ENCODE peak calls at places on chromosomes 4 and X, in seven cellular contexts. Y, A, B, T, O, P and W are unnamed samples.

GRCh38 chrX:68196939-68197791 is 236.1 kb downstream of the OPHN1 start:
- DNase-seq in Y (peak; percentile 55), A (no peak), B (peak; percentile 40), T (peak; percentile 63), O (no peak), P (peak; percentile 11), W (peak; percentile 26)

GRCh38 chr4:76982638-76983579 is 33.4 kb downstream of the SEPTIN11 start:
- DNase-seq in Y (no peak), A (no peak), B (no peak), T (peak; percentile 60), O (no peak), P (no peak), W (no peak)

GRCh38 chrX:87391742-87392141 is 125.9 kb upstream of the KLHL4 start:
- DNase-seq in Y (no peak), A (no peak), B (no peak), T (no peak), O (no peak), P (no peak), W (no peak)

GRCh38 chrX:55056820-55057690 is 17.8 kb upstream of the PAGE2B start:
- DNase-seq in Y (no peak), A (no peak), B (no peak), T (peak; percentile 70), O (no peak), P (no peak), W (peak; percentile 11)

GRCh38 chrX:33198561-33199279 is 12.6 kb downstream of the DMD start:
- DNase-seq in Y (no peak), A (no peak), B (no peak), T (no peak), O (no peak), P (no peak), W (no peak)

GRCh38 chrX:107775000-107775733 is 420 bp downstream of the TSC22D3 start:
- DNase-seq in Y (no peak), A (no peak), B (no peak), T (no peak), O (no peak), P (no peak), W (no peak)

GRCh38 chrX:54639346-54640102 is 109.5 kb downstream of the GNL3L start:
- DNase-seq in Y (peak; percentile 73), A (peak; percentile 97), B (peak; percentile 93), T (peak; percentile 98), O (peak; percentile 90), P (peak; percentile 70), W (peak; percentile 98)

GRCh38 chr4:158176108-158176507 is 3.3 kb upstream of the GASK1B start:
- DNase-seq in Y (no peak), A (peak; percentile 81), B (peak; percentile 19), T (no peak), O (no peak), P (no peak), W (no peak)

GRCh38 chr4:115090483-115091075 is 22.8 kb downstream of the NDST4 start:
- DNase-seq in Y (peak; percentile 14), A (no peak), B (no peak), T (peak; percentile 16), O (no peak), P (no peak), W (no peak)

GRCh38 chr4:38319456-38320348 is 344.3 kb upstream of the KLF3 start:
- DNase-seq in Y (peak; percentile 89), A (peak; percentile 97), B (peak; percentile 96), T (peak; percentile 98), O (peak; percentile 80), P (peak; percentile 96), W (peak; percentile 96)

GRCh38 chr4:26268246-26268645 is 52.6 kb upstream of the RBPJ start:
- DNase-seq in Y (no peak), A (no peak), B (no peak), T (no peak), O (no peak), P (no peak), W (no peak)

GRCh38 chr4:2416564-2417195 is 1.8 kb downstream of the ZFYVE28 start:
- DNase-seq in Y (no peak), A (no peak), B (no peak), T (no peak), O (no peak), P (no peak), W (no peak)

GRCh38 chr4:173264960-173265281 is 69.2 kb downstream of the HMGB2 start:
- DNase-seq in Y (no peak), A (no peak), B (no peak), T (no peak), O (no peak), P (no peak), W (no peak)

GRCh38 chrX:26925088-26925487 is 538.1 kb downstream of the PPP4R3C start:
- DNase-seq in Y (no peak), A (no peak), B (no peak), T (no peak), O (no peak), P (no peak), W (no peak)

GRCh38 chr4:71062436-71062835 is 69.0 kb downstream of the DCK start:
- DNase-seq in Y (no peak), A (no peak), B (no peak), T (no peak), O (no peak), P (no peak), W (no peak)

GRCh38 chr4:149999485-150000074 is 78.7 kb upstream of the DCLK2 start:
- DNase-seq in Y (peak; percentile 12), A (no peak), B (peak; percentile 28), T (peak; percentile 86), O (no peak), P (no peak), W (no peak)

GRCh38 chrX:35919536-35920309 is at the start of gene CFAP47:
- DNase-seq in Y (no peak), A (no peak), B (peak; percentile 46), T (no peak), O (no peak), P (peak; percentile 12), W (peak; percentile 5)

GRCh38 chr4:20490734-20491133 is 209.5 kb upstream of the PACRGL start:
- DNase-seq in Y (no peak), A (no peak), B (no peak), T (no peak), O (no peak), P (no peak), W (no peak)
- TF ChIP-seq CTCF in Y (no peak), A (no peak), B (no peak), T (no peak), O (no peak), P (no peak), W (no peak)

DNA sequence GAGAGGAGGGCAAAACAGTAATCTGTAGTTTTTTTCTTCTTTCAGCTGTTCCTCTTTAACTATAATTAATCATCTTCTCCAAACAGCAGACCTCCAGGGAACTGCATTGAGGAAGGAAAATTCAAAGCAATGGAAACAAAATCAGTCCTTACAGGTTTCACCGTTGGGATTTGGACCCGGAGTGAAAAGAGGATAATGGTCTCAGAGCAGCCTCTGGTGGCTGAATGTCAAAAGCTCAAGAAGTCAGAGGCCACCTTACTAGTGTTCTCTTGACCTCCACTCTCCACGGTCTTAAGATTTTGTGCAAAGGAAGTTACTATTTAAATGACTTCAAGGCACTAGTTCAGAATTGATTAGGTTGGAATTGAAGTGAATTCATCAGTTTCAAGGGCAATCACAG is 16.0 kb upstream of the MID1 start:
- DNase-seq in Y (no peak), A (no peak), B (peak; percentile 50), T (peak; percentile 78), O (no peak), P (no peak), W (no peak)
- TF ChIP-seq CTCF in Y (peak; percentile 21), A (peak; percentile 47), B (no peak), T (peak; percentile 72), O (peak; percentile 60), P (peak; percentile 61), W (no peak)

GRCh38 chr4:73918058-73918457 is 48.9 kb downstream of the CXCL1 start:
- DNase-seq in Y (no peak), A (no peak), B (no peak), T (no peak), O (no peak), P (no peak), W (no peak)

GRCh38 chr4:73919691-73920090 is 50.5 kb downstream of the CXCL1 start:
- DNase-seq in Y (no peak), A (no peak), B (no peak), T (no peak), O (no peak), P (no peak), W (no peak)

GRCh38 chr4:73923631-73923937 is 54.4 kb downstream of the CXCL1 start:
- DNase-seq in Y (no peak), A (no peak), B (no peak), T (no peak), O (no peak), P (no peak), W (no peak)

GRCh38 chr4:73922317-73922716 is 53.1 kb downstream of the CXCL1 start:
- DNase-seq in Y (no peak), A (no peak), B (no peak), T (no peak), O (no peak), P (no peak), W (no peak)

GRCh38 chr4:73922766-73923630 is 53.8 kb downstream of the CXCL1 start:
- DNase-seq in Y (no peak), A (no peak), B (no peak), T (peak; percentile 79), O (no peak), P (no peak), W (peak; percentile 2)
- TF ChIP-seq CTCF in Y (no peak), A (peak; percentile 32), B (no peak), T (peak; percentile 45), O (no peak), P (no peak), W (no peak)

GRCh38 chrX:41304178-41304577 is 29.8 kb upstream of the DDX3X start:
- DNase-seq in Y (no peak), A (no peak), B (no peak), T (no peak), O (no peak), P (no peak), W (no peak)

GRCh38 chrX:41312786-41313185 is 21.2 kb upstream of the DDX3X start:
- DNase-seq in Y (no peak), A (no peak), B (no peak), T (no peak), O (no peak), P (no peak), W (no peak)

GRCh38 chrX:41313419-41313818 is 20.5 kb upstream of the DDX3X start:
- DNase-seq in Y (no peak), A (no peak), B (no peak), T (no peak), O (no peak), P (no peak), W (no peak)

GRCh38 chrX:41314204-41314603 is 19.8 kb upstream of the DDX3X start:
- DNase-seq in Y (no peak), A (no peak), B (no peak), T (no peak), O (no peak), P (no peak), W (no peak)

DNA sequence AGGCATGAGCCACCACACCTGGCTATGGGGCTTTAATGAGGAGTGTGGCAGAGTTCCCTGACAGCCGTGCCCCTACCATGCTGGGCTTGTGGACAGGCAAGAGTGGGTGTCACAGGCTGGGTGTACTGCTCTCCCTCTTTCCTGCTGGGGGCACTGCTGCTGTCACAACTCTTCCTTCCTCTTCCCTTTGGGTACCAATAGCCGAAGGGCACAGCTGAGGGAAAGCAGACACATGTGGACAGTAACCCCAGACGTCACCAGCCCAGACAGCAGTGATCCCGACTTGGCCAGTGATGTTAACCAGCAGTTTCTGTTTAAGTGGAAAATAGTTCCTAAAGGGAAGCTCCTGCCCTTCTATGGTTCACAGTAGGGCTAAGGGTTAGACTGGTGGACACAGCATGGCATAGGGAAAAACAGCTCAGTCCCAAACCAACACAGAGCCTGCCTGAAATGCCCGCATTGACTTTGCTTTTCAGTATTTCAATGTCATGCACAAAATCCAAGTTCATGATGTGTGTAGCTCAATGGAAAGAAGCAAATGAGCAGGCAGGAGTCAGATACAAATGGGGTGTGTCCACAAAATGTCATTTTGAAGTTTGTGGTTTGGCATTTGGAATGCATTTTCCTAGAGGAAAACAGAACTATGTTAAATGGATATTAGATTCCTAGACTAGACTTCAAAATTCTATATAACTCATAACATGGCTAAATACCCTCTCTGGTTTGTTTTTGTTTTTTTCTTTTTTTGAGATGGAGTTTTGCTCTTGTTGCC is 24.9 kb upstream of the DDX3X start:
- DNase-seq in Y (no peak), A (no peak), B (no peak), T (no peak), O (no peak), P (no peak), W (no peak)
- TF ChIP-seq CTCF in Y (no peak), A (no peak), B (no peak), T (no peak), O (no peak), P (no peak), W (no peak)